ENCODE peak calls at places on chromosomes 5 and 9, in six cellular contexts. K is HT-29; W is HuH-7; G is activated CD4-positive, alpha-beta T cell treated with anti-CD3 and anti-CD28 coated beads, Interleukin-2, amount 50 U/mL, for 4 hours; Z is NCI-H1105; N is germinal center. Y is an unnamed sample.
A peak's percentile ranks its signal among the peaks of the same experiment; 100 is the strongest.

GRCh38 chr5:74434124-74434899 is 206.2 kb downstream of the ENC1 start:
- DNase-seq in K (no peak), W (no peak), G (no peak), Z (no peak), N (no peak), Y (no peak)

GRCh38 chr5:92944903-92945629 is 636.0 kb downstream of the NR2F1-AS1 start:
- DNase-seq in K (peak; percentile 54), W (no peak), G (no peak), Z (no peak), N (no peak), Y (no peak)

GRCh38 chr5:134059758-134060495 is 54.6 kb upstream of the TCF7 start:
- DNase-seq in K (no peak), W (no peak), G (no peak), Z (no peak), N (no peak), Y (no peak)

GRCh38 chr9:137891588-137892423 is 14.2 kb downstream of the CACNA1B start:
- DNase-seq in K (no peak), W (no peak), G (no peak), Z (no peak), N (no peak), Y (no peak)

GRCh38 chr5:10556331-10556807 is 7.5 kb upstream of the ANKRD33B start:
- DNase-seq in K (no peak), W (no peak), G (no peak), Z (no peak), N (no peak), Y (no peak)

GRCh38 chr9:21904371-21904770 is 89.8 kb downstream of the CDKN2A start:
- DNase-seq in K (no peak), W (no peak), G (no peak), Z (no peak), N (no peak), Y (no peak)

GRCh38 chr5:172902497-172903472 is 56.4 kb upstream of the RPL26L1 start:
- DNase-seq in K (peak; percentile 52), W (peak; percentile 82), G (no peak), Z (no peak), N (no peak), Y (no peak)

GRCh38 chr5:67163231-67163756 is 33.3 kb downstream of the CD180 start:
- DNase-seq in K (no peak), W (no peak), G (no peak), Z (no peak), N (no peak), Y (no peak)

GRCh38 chr9:127903557-127904475 is 4.4 kb upstream of the ST6GALNAC6 start:
- DNase-seq in K (peak; percentile 58), W (no peak), G (peak; percentile 42), Z (no peak), N (peak; percentile 58), Y (peak; percentile 66)

GRCh38 chr9:133366435-133366834 is 9.4 kb downstream of the SURF4 start:
- DNase-seq in K (no peak), W (no peak), G (no peak), Z (no peak), N (no peak), Y (no peak)

GRCh38 chr5:132386644-132387286 is 17.3 kb downstream of the SLC22A5 start:
- DNase-seq in K (peak; percentile 89), W (peak; percentile 63), G (peak; percentile 74), Z (no peak), N (peak; percentile 82), Y (peak; percentile 57)

GRCh38 chr9:91786132-91786896 is 163.7 kb downstream of the ROR2 start:
- DNase-seq in K (no peak), W (no peak), G (no peak), Z (no peak), N (no peak), Y (no peak)

GRCh38 chr5:137306903-137307302 is 192.2 kb downstream of the SPOCK1 start:
- DNase-seq in K (no peak), W (peak; percentile 27), G (no peak), Z (no peak), N (no peak), Y (no peak)

Y was measured in activated T-cell treated with anti-CD3 and anti-CD28 coated beads for 1 hour.